ENCODE peak calls at places on chromosomes 5 and 9, in six cellular contexts. One of them, this sample, is unnamed.

GRCh38 chr5:126857472-126858410 is 80.8 kb downstream of the LMNB1 start:
- DNase-seq in anterior cingulate cortex: no peak
- DNase-seq in NCI-H1105: no peak
- DNase-seq in SK-MEL-5: no peak
- DNase-seq in heart right ventricle: peak
- DNase-seq in A172: no peak
- DNase-seq in this sample: no peak

GRCh38 chr9:16870606-16871357 is at the start of gene BNC2:
- DNase-seq in anterior cingulate cortex: no peak
- DNase-seq in NCI-H1105: peak
- DNase-seq in SK-MEL-5: peak
- DNase-seq in heart right ventricle: peak
- DNase-seq in A172: no peak
- DNase-seq in this sample: no peak

GRCh38 chr9:6000955-6001354 is 14.5 kb downstream of the RANBP6 start:
- DNase-seq in anterior cingulate cortex: no peak
- DNase-seq in NCI-H1105: no peak
- DNase-seq in SK-MEL-5: no peak
- DNase-seq in heart right ventricle: no peak
- DNase-seq in A172: no peak
- DNase-seq in this sample: no peak

GRCh38 chr9:136189394-136190236 is 15.3 kb downstream of the LHX3 start:
- DNase-seq in anterior cingulate cortex: no peak
- DNase-seq in NCI-H1105: no peak
- DNase-seq in SK-MEL-5: no peak
- DNase-seq in heart right ventricle: no peak
- DNase-seq in A172: peak
- DNase-seq in this sample: no peak

GRCh38 chr9:8489845-8490244 is 690.3 kb upstream of the DMAC1 start:
- DNase-seq in anterior cingulate cortex: no peak
- DNase-seq in NCI-H1105: no peak
- DNase-seq in SK-MEL-5: no peak
- DNase-seq in heart right ventricle: no peak
- DNase-seq in A172: no peak
- DNase-seq in this sample: no peak

GRCh38 chr5:158737536-158738027 is 362.1 kb downstream of the EBF1 start:
- DNase-seq in anterior cingulate cortex: no peak
- DNase-seq in NCI-H1105: no peak
- DNase-seq in SK-MEL-5: no peak
- DNase-seq in heart right ventricle: no peak
- DNase-seq in A172: no peak
- DNase-seq in this sample: no peak

GRCh38 chr9:132703336-132703735 is 33.1 kb downstream of the GTF3C4 start:
- DNase-seq in anterior cingulate cortex: no peak
- DNase-seq in NCI-H1105: no peak
- DNase-seq in SK-MEL-5: no peak
- DNase-seq in heart right ventricle: no peak
- DNase-seq in A172: peak
- DNase-seq in this sample: no peak

GRCh38 chr5:75395277-75395676 is 58.3 kb downstream of the HMGCR start:
- DNase-seq in anterior cingulate cortex: no peak
- DNase-seq in NCI-H1105: no peak
- DNase-seq in SK-MEL-5: no peak
- DNase-seq in heart right ventricle: no peak
- DNase-seq in A172: no peak
- DNase-seq in this sample: peak

GRCh38 chr5:72477176-72477575 is 30.0 kb downstream of the ZNF366 start:
- DNase-seq in anterior cingulate cortex: no peak
- DNase-seq in NCI-H1105: no peak
- DNase-seq in SK-MEL-5: no peak
- DNase-seq in heart right ventricle: no peak
- DNase-seq in A172: no peak
- DNase-seq in this sample: no peak

GRCh38 chr9:81417299-81417675 is 272.1 kb downstream of the TLE1 start:
- DNase-seq in anterior cingulate cortex: no peak
- DNase-seq in NCI-H1105: no peak
- DNase-seq in SK-MEL-5: no peak
- DNase-seq in heart right ventricle: no peak
- DNase-seq in A172: no peak
- DNase-seq in this sample: no peak

GRCh38 chr5:54295658-54296276 is 14.6 kb downstream of the ARL15 start:
- DNase-seq in anterior cingulate cortex: no peak
- DNase-seq in NCI-H1105: no peak
- DNase-seq in SK-MEL-5: no peak
- DNase-seq in heart right ventricle: peak
- DNase-seq in A172: no peak
- DNase-seq in this sample: no peak

GRCh38 chr9:99069075-99069474 is 35.8 kb upstream of the TGFBR1 start:
- DNase-seq in anterior cingulate cortex: no peak
- DNase-seq in NCI-H1105: no peak
- DNase-seq in SK-MEL-5: no peak
- DNase-seq in heart right ventricle: no peak
- DNase-seq in A172: no peak
- DNase-seq in this sample: no peak

GRCh38 chr9:125437771-125438221 is 176.2 kb downstream of the GAPVD1 start:
- DNase-seq in anterior cingulate cortex: no peak
- DNase-seq in NCI-H1105: no peak
- DNase-seq in SK-MEL-5: no peak
- DNase-seq in heart right ventricle: no peak
- DNase-seq in A172: no peak
- DNase-seq in this sample: no peak

GRCh38 chr9:100577776-100578448 is at the start of gene CAVIN4:
- DNase-seq in anterior cingulate cortex: no peak
- DNase-seq in NCI-H1105: no peak
- DNase-seq in SK-MEL-5: no peak
- DNase-seq in heart right ventricle: peak
- DNase-seq in A172: no peak
- DNase-seq in this sample: no peak

GRCh38 chr9:95506692-95507455 is 9.9 kb downstream of the PTCH1 start:
- DNase-seq in anterior cingulate cortex: no peak
- DNase-seq in NCI-H1105: peak
- DNase-seq in SK-MEL-5: peak
- DNase-seq in heart right ventricle: peak
- DNase-seq in A172: peak
- DNase-seq in this sample: peak

GRCh38 chr5:176654856-176655255 is 7.6 kb downstream of the TSPAN17 start:
- DNase-seq in anterior cingulate cortex: no peak
- DNase-seq in NCI-H1105: no peak
- DNase-seq in SK-MEL-5: no peak
- DNase-seq in heart right ventricle: no peak
- DNase-seq in A172: no peak
- DNase-seq in this sample: no peak

GRCh38 chr5:73266309-73266708 is 93.3 kb downstream of the TMEM174 start:
- DNase-seq in anterior cingulate cortex: no peak
- DNase-seq in NCI-H1105: no peak
- DNase-seq in SK-MEL-5: no peak
- DNase-seq in heart right ventricle: no peak
- DNase-seq in A172: no peak
- DNase-seq in this sample: no peak

GRCh38 chr5:77266291-77266690 is 55.8 kb downstream of the PDE8B start:
- DNase-seq in anterior cingulate cortex: no peak
- DNase-seq in NCI-H1105: no peak
- DNase-seq in SK-MEL-5: peak
- DNase-seq in heart right ventricle: no peak
- DNase-seq in A172: peak
- DNase-seq in this sample: no peak

GRCh38 chr5:112551437-112552018 is 132.5 kb upstream of the EPB41L4A start:
- DNase-seq in anterior cingulate cortex: no peak
- DNase-seq in NCI-H1105: peak
- DNase-seq in SK-MEL-5: peak
- DNase-seq in heart right ventricle: peak
- DNase-seq in A172: peak
- DNase-seq in this sample: no peak

GRCh38 chr9:109001275-109001676 is 12.0 kb downstream of the CTNNAL1 start:
- DNase-seq in anterior cingulate cortex: no peak
- DNase-seq in NCI-H1105: no peak
- DNase-seq in SK-MEL-5: peak
- DNase-seq in heart right ventricle: no peak
- DNase-seq in A172: peak
- DNase-seq in this sample: no peak

GRCh38 chr5:57033503-57033902 is 81.6 kb upstream of the MIER3 start:
- DNase-seq in anterior cingulate cortex: no peak
- DNase-seq in NCI-H1105: no peak
- DNase-seq in SK-MEL-5: no peak
- DNase-seq in heart right ventricle: no peak
- DNase-seq in A172: no peak
- DNase-seq in this sample: no peak

GRCh38 chr5:72144762-72145161 is 37.5 kb downstream of the MAP1B start:
- DNase-seq in anterior cingulate cortex: no peak
- DNase-seq in NCI-H1105: no peak
- DNase-seq in SK-MEL-5: no peak
- DNase-seq in heart right ventricle: no peak
- DNase-seq in A172: no peak
- DNase-seq in this sample: no peak

GRCh38 chr5:91645347-91645746 is 262.2 kb upstream of the ARRDC3 start:
- DNase-seq in anterior cingulate cortex: no peak
- DNase-seq in NCI-H1105: no peak
- DNase-seq in SK-MEL-5: no peak
- DNase-seq in heart right ventricle: no peak
- DNase-seq in A172: no peak
- DNase-seq in this sample: no peak

GRCh38 chr9:130453487-130453886 is 8.7 kb downstream of the ASS1 start:
- DNase-seq in anterior cingulate cortex: no peak
- DNase-seq in NCI-H1105: peak
- DNase-seq in SK-MEL-5: no peak
- DNase-seq in heart right ventricle: peak
- DNase-seq in A172: peak
- DNase-seq in this sample: no peak

GRCh38 chr5:131536211-131536826 is 98.7 kb downstream of the RAPGEF6 start:
- DNase-seq in anterior cingulate cortex: no peak
- DNase-seq in NCI-H1105: no peak
- DNase-seq in SK-MEL-5: no peak
- DNase-seq in heart right ventricle: no peak
- DNase-seq in A172: peak
- DNase-seq in this sample: no peak

GRCh38 chr9:71608825-71609452 is 159.4 kb downstream of the CEMIP2 start:
- DNase-seq in anterior cingulate cortex: no peak
- DNase-seq in NCI-H1105: no peak
- DNase-seq in SK-MEL-5: peak
- DNase-seq in heart right ventricle: no peak
- DNase-seq in A172: peak
- DNase-seq in this sample: no peak

GRCh38 chr9:132041825-132042224 is 37.8 kb downstream of the MED27 start:
- DNase-seq in anterior cingulate cortex: no peak
- DNase-seq in NCI-H1105: no peak
- DNase-seq in SK-MEL-5: no peak
- DNase-seq in heart right ventricle: no peak
- DNase-seq in A172: no peak
- DNase-seq in this sample: no peak

GRCh38 chr9:14251146-14252071 is 62.5 kb downstream of the NFIB start:
- DNase-seq in anterior cingulate cortex: peak
- DNase-seq in NCI-H1105: peak
- DNase-seq in SK-MEL-5: peak
- DNase-seq in heart right ventricle: peak
- DNase-seq in A172: peak
- DNase-seq in this sample: no peak

This sample was measured in CMK.